ENCODE peak calls at places on chromosomes 7 and 10, in seven cellular contexts. One of them, this sample, is unnamed.

GRCh38 chr7:123865517-123866117 is 20.6 kb downstream of the HYAL4 start:
- DNase-seq in GM12892: no peak
- DNase-seq in GM12878: peak
- DNase-seq in HepG2: peak
- DNase-seq in K562: peak
- DNase-seq in SK-N-SH: peak
- DNase-seq in H1: no peak
- DNase-seq in this sample: peak

GRCh38 chr10:70759769-70760168 is 25.4 kb downstream of the TBATA start:
- DNase-seq in K562: no peak
- DNase-seq in GM12892: no peak
- DNase-seq in GM12878: no peak
- DNase-seq in HepG2: no peak
- DNase-seq in SK-N-SH: no peak
- DNase-seq in H1: peak
- DNase-seq in this sample: no peak

GRCh38 chr7:81761821-81762220 is 8.0 kb downstream of the HGF start:
- DNase-seq in K562: no peak
- DNase-seq in HepG2: no peak
- DNase-seq in GM12892: no peak
- DNase-seq in GM12878: no peak
- DNase-seq in SK-N-SH: no peak
- DNase-seq in H1: no peak
- DNase-seq in this sample: no peak

GRCh38 chr10:79376078-79376628 is 28.9 kb downstream of the PPIF start:
- DNase-seq in SK-N-SH: no peak
- DNase-seq in H1: peak
- DNase-seq in K562: no peak
- DNase-seq in HepG2: no peak
- DNase-seq in GM12878: no peak
- DNase-seq in GM12892: no peak
- DNase-seq in this sample: no peak

GRCh38 chr7:132084776-132085388 is 491.4 kb downstream of the PLXNA4 start:
- DNase-seq in GM12878: no peak
- DNase-seq in GM12892: no peak
- DNase-seq in K562: peak
- DNase-seq in HepG2: peak
- DNase-seq in H1: no peak
- DNase-seq in SK-N-SH: no peak
- DNase-seq in this sample: no peak

GRCh38 chr10:35195361-35196306 is 69.0 kb downstream of the CREM start:
- DNase-seq in H1: no peak
- DNase-seq in GM12878: peak
- DNase-seq in K562: peak
- DNase-seq in HepG2: peak
- DNase-seq in SK-N-SH: peak
- DNase-seq in GM12892: no peak
- DNase-seq in this sample: no peak

GRCh38 chr7:98998821-98999725 is 120.7 kb downstream of the TRRAP start:
- DNase-seq in K562: no peak
- DNase-seq in HepG2: no peak
- DNase-seq in GM12878: no peak
- DNase-seq in SK-N-SH: no peak
- DNase-seq in GM12892: no peak
- DNase-seq in H1: no peak
- DNase-seq in this sample: no peak

GRCh38 chr10:108782411-108782810 is 1140.9 kb downstream of the XPNPEP1 start:
- DNase-seq in GM12892: no peak
- DNase-seq in K562: no peak
- DNase-seq in SK-N-SH: no peak
- DNase-seq in H1: no peak
- DNase-seq in HepG2: no peak
- DNase-seq in GM12878: no peak
- DNase-seq in this sample: no peak

GRCh38 chr7:126524967-126525366 is 727.8 kb downstream of the GRM8 start:
- DNase-seq in GM12878: no peak
- DNase-seq in GM12892: no peak
- DNase-seq in K562: no peak
- DNase-seq in H1: no peak
- DNase-seq in SK-N-SH: no peak
- DNase-seq in HepG2: no peak
- DNase-seq in this sample: no peak

GRCh38 chr7:4042402-4042801 is 639.7 kb upstream of the FOXK1 start:
- DNase-seq in GM12892: no peak
- DNase-seq in K562: no peak
- DNase-seq in SK-N-SH: peak
- DNase-seq in GM12878: no peak
- DNase-seq in H1: no peak
- DNase-seq in HepG2: no peak
- DNase-seq in this sample: no peak

GRCh38 chr10:124603376-124604213 is 140.6 kb downstream of the FAM53B start:
- DNase-seq in SK-N-SH: no peak
- DNase-seq in K562: no peak
- DNase-seq in GM12892: no peak
- DNase-seq in HepG2: no peak
- DNase-seq in H1: no peak
- DNase-seq in GM12878: no peak
- DNase-seq in this sample: no peak

GRCh38 chr7:96273716-96274115 is 48.2 kb downstream of the SLC25A13 start:
- DNase-seq in GM12892: no peak
- DNase-seq in H1: no peak
- DNase-seq in K562: no peak
- DNase-seq in HepG2: no peak
- DNase-seq in SK-N-SH: no peak
- DNase-seq in GM12878: no peak
- DNase-seq in this sample: no peak

GRCh38 chr10:13809447-13809846 is 222.7 kb downstream of the PRPF18 start:
- DNase-seq in GM12878: no peak
- DNase-seq in HepG2: no peak
- DNase-seq in SK-N-SH: no peak
- DNase-seq in K562: no peak
- DNase-seq in GM12892: no peak
- DNase-seq in H1: peak
- DNase-seq in this sample: no peak

GRCh38 chr10:116073451-116073850 is 199.6 kb downstream of the GFRA1 start:
- DNase-seq in H1: no peak
- DNase-seq in GM12892: no peak
- DNase-seq in K562: no peak
- DNase-seq in SK-N-SH: no peak
- DNase-seq in HepG2: no peak
- DNase-seq in GM12878: no peak
- DNase-seq in this sample: no peak

GRCh38 chr7:151549644-151550043 is 29.9 kb upstream of the RHEB start:
- DNase-seq in H1: no peak
- DNase-seq in SK-N-SH: no peak
- DNase-seq in K562: no peak
- DNase-seq in GM12892: no peak
- DNase-seq in GM12878: no peak
- DNase-seq in HepG2: no peak
- DNase-seq in this sample: no peak

GRCh38 chr10:2119316-2119715 is 382.0 kb upstream of the ADARB2 start:
- DNase-seq in SK-N-SH: no peak
- DNase-seq in GM12892: no peak
- DNase-seq in HepG2: no peak
- DNase-seq in H1: no peak
- DNase-seq in K562: no peak
- DNase-seq in GM12878: no peak
- DNase-seq in this sample: no peak

GRCh38 chr10:100345570-100346330 is 1.3 kb upstream of the SCD start:
- DNase-seq in HepG2: peak
- DNase-seq in H1: no peak
- DNase-seq in K562: no peak
- DNase-seq in SK-N-SH: no peak
- DNase-seq in GM12878: no peak
- DNase-seq in GM12892: no peak
- DNase-seq in this sample: no peak

GRCh38 chr7:155959894-155960293 is 147.6 kb upstream of the SHH start:
- DNase-seq in HepG2: no peak
- DNase-seq in K562: no peak
- DNase-seq in H1: peak
- DNase-seq in GM12892: no peak
- DNase-seq in SK-N-SH: no peak
- DNase-seq in GM12878: no peak
- DNase-seq in this sample: no peak

GRCh38 chr10:30197186-30197585 is 137.8 kb upstream of the JCAD start:
- DNase-seq in GM12878: no peak
- DNase-seq in GM12892: no peak
- DNase-seq in SK-N-SH: no peak
- DNase-seq in HepG2: no peak
- DNase-seq in H1: no peak
- DNase-seq in K562: no peak
- DNase-seq in this sample: no peak

GRCh38 chr7:22944506-22944905 is 69.4 kb downstream of the HYCC1 start:
- DNase-seq in HepG2: no peak
- DNase-seq in SK-N-SH: no peak
- DNase-seq in GM12892: no peak
- DNase-seq in H1: no peak
- DNase-seq in K562: no peak
- DNase-seq in GM12878: no peak
- DNase-seq in this sample: no peak

DNA sequence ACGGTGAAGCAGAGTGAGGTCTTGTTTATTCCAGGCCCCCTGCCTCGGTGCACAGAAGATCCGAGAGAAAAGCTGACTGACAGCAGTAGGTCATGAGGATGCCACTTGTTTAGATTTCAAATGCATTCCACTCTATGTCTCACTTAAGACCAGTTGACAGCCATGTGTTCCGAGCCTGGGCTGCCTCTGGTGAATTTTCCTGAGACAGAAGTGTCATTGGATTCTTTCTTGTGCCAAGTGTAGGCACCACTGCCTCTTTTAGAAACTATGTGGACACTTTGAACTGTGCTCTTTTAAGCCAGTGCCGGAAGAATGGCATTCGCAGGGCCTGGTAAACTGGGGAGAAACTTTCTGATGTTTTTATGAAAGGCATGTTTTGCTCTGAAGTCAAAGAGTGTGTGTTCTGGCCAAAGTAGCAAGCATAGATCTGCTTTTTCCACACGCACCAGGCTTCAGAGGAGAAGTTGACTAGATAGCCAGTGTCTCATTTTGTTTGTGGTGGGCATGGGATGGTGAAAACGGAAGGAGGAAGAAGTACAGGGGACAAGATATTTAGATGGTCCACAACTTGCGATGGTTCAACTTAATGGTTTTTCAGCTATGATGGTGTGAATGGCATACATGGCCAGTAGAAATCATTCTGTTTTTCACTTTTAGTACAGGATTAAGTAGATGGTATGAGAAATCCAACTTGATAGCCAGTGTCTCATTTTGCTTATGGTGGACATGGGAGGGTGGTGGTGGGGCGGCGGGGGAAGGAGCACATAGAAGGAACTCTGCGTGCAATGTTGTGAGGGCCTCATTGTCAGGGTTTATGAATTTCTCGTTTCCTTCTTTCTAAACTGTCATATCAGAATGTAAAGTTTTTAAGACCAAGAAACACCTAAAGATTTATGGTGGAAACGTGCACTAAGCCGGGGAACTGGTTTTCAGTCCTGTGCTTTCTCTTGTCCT is 41.5 kb downstream of the CYP17A1 start:
- DNase-seq in GM12892: no peak
- DNase-seq in K562: no peak
- DNase-seq in H1: no peak
- DNase-seq in SK-N-SH: no peak
- DNase-seq in GM12878: no peak
- DNase-seq in HepG2: no peak
- DNase-seq in this sample: no peak
- TF ChIP-seq POLR2AphosphoS5 in GM12892: no peak
- TF ChIP-seq POLR2AphosphoS5 in K562: no peak
- TF ChIP-seq POLR2AphosphoS5 in H1: no peak
- TF ChIP-seq POLR2AphosphoS5 in SK-N-SH: no peak
- TF ChIP-seq POLR2AphosphoS5 in GM12878: no peak
- TF ChIP-seq POLR2AphosphoS5 in HepG2: no peak
- TF ChIP-seq POLR2AphosphoS5 in this sample: no peak

DNA sequence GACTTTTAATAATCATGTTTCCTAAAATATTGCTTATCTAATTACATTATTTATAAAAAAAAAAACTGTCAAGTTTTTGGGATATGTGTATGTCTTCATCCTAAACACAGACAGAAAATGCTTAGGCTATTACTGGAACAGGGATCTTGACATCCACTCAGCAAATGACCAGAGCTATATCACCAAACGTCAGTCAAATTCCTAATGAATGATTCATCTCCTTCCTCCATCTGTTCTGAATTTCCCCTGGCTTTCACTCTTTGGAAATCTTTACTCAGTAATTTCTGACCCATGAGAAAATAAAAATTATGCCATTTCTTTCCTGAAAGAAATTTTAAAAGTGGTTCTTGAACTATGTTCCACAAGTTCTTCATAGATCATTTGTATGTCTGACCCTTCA is 552.4 kb upstream of the KCND2 start:
- DNase-seq in K562: no peak
- DNase-seq in HepG2: no peak
- DNase-seq in GM12878: no peak
- DNase-seq in H1: no peak
- DNase-seq in GM12892: no peak
- DNase-seq in SK-N-SH: no peak
- DNase-seq in this sample: no peak
- TF ChIP-seq TAF1 in K562: no peak
- TF ChIP-seq TAF1 in HepG2: no peak
- TF ChIP-seq TAF1 in GM12878: no peak
- TF ChIP-seq TAF1 in H1: no peak
- TF ChIP-seq TAF1 in GM12892: no peak
- TF ChIP-seq TAF1 in SK-N-SH: no peak
- TF ChIP-seq TAF1 in this sample: no peak

GRCh38 chr10:114716811-114717404 is 58.8 kb upstream of the ABLIM1 start:
- DNase-seq in GM12878: no peak
- DNase-seq in HepG2: no peak
- DNase-seq in K562: no peak
- DNase-seq in SK-N-SH: no peak
- DNase-seq in H1: no peak
- DNase-seq in GM12892: no peak
- DNase-seq in this sample: no peak

GRCh38 chr10:114713525-114713924 is 55.5 kb upstream of the ABLIM1 start:
- DNase-seq in K562: no peak
- DNase-seq in GM12892: no peak
- DNase-seq in H1: no peak
- DNase-seq in SK-N-SH: no peak
- DNase-seq in GM12878: no peak
- DNase-seq in HepG2: no peak
- DNase-seq in this sample: no peak

GRCh38 chr10:114715171-114715670 is 57.1 kb upstream of the ABLIM1 start:
- DNase-seq in K562: no peak
- DNase-seq in GM12892: no peak
- DNase-seq in H1: no peak
- DNase-seq in SK-N-SH: no peak
- DNase-seq in HepG2: no peak
- DNase-seq in GM12878: no peak
- DNase-seq in this sample: no peak

GRCh38 chr10:114711487-114712250 is 53.6 kb upstream of the ABLIM1 start:
- DNase-seq in HepG2: no peak
- DNase-seq in K562: no peak
- DNase-seq in GM12878: no peak
- DNase-seq in GM12892: no peak
- DNase-seq in SK-N-SH: no peak
- DNase-seq in H1: no peak
- DNase-seq in this sample: no peak

GRCh38 chr10:114714281-114714741 is 56.2 kb upstream of the ABLIM1 start:
- DNase-seq in GM12878: no peak
- DNase-seq in HepG2: peak
- DNase-seq in GM12892: no peak
- DNase-seq in K562: no peak
- DNase-seq in H1: no peak
- DNase-seq in SK-N-SH: no peak
- DNase-seq in this sample: no peak
- TF ChIP-seq POLR2AphosphoS5 in GM12878: no peak
- TF ChIP-seq POLR2AphosphoS5 in HepG2: no peak
- TF ChIP-seq POLR2AphosphoS5 in GM12892: no peak
- TF ChIP-seq POLR2AphosphoS5 in K562: no peak
- TF ChIP-seq POLR2AphosphoS5 in H1: no peak
- TF ChIP-seq POLR2AphosphoS5 in SK-N-SH: peak
- TF ChIP-seq POLR2AphosphoS5 in this sample: no peak

GRCh38 chr10:34163075-34163905 is 651.8 kb downstream of the PARD3 start:
- DNase-seq in GM12878: no peak
- DNase-seq in SK-N-SH: no peak
- DNase-seq in K562: peak
- DNase-seq in GM12892: no peak
- DNase-seq in H1: no peak
- DNase-seq in HepG2: no peak
- DNase-seq in this sample: no peak
- TF ChIP-seq TAF1 in GM12878: no peak
- TF ChIP-seq TAF1 in SK-N-SH: no peak
- TF ChIP-seq TAF1 in K562: no peak
- TF ChIP-seq TAF1 in GM12892: no peak
- TF ChIP-seq TAF1 in H1: no peak
- TF ChIP-seq TAF1 in HepG2: no peak
- TF ChIP-seq TAF1 in this sample: no peak

This sample was measured in GM12891.